ENCODE peak calls at places on chromosome 19, in four cellular contexts. N is IMR-90, O is GM12878, V is HepG2. I is an unnamed sample.

GRCh38 chr19:51359294-51359693 is 6.9 kb downstream of the ETFB start:
- DNase-seq in V (no peak), N (peak; percentile 95), O (no peak), I (peak; percentile 76)

GRCh38 chr19:43463381-43464088 is 1.9 kb downstream of the LYPD3 start:
- DNase-seq in O (peak; percentile 73), N (peak; percentile 79), V (peak; percentile 85), I (peak; percentile 98)

GRCh38 chr19:19661675-19662251 is 1.7 kb downstream of the ATP13A1 start:
- DNase-seq in O (peak; percentile 93), N (no peak), V (peak; percentile 66), I (no peak)

GRCh38 chr19:4445963-4446668 is 11.5 kb downstream of the UBXN6 start:
- DNase-seq in V (no peak), N (no peak), O (no peak), I (no peak)

GRCh38 chr19:3062165-3063105 is at the start of gene TLE5:
- DNase-seq in O (no peak), N (no peak), V (peak; percentile 43), I (no peak)

GRCh38 chr19:42284641-42285341 is 15.7 kb downstream of the CIC start:
- DNase-seq in O (no peak), V (no peak), N (no peak), I (no peak)

GRCh38 chr19:29546583-29547190 is 20.9 kb downstream of the VSTM2B start:
- DNase-seq in V (peak; percentile 51), O (no peak), N (no peak), I (no peak)

GRCh38 chr19:8452446-8453123 is 7.8 kb downstream of the HNRNPM start:
- DNase-seq in V (no peak), O (no peak), N (no peak), I (no peak)

GRCh38 chr19:42132030-42132628 is at the start of gene POU2F2:
- DNase-seq in N (no peak), O (peak; percentile 41), V (no peak), I (no peak)

GRCh38 chr19:19670070-19670551 is 1.5 kb downstream of the ZNF101 start:
- DNase-seq in N (no peak), V (no peak), O (no peak), I (no peak)

GRCh38 chr19:58380037-58380735 is 644 bp downstream of the ZNF837 start:
- DNase-seq in V (peak; percentile 83), N (no peak), O (no peak), I (no peak)

GRCh38 chr19:1929051-1929742 is 11.8 kb upstream of the CSNK1G2 start:
- DNase-seq in V (peak; percentile 65), N (peak; percentile 52), O (no peak), I (peak; percentile 67)

GRCh38 chr19:7326105-7326877 is 22.4 kb upstream of the ARHGEF18 start:
- DNase-seq in N (no peak), V (peak; percentile 56), O (no peak), I (no peak)

GRCh38 chr19:51366999-51367564 is 894 bp upstream of the ETFB start:
- DNase-seq in N (no peak), O (no peak), V (no peak), I (no peak)

GRCh38 chr19:29524912-29525870 is 603 bp upstream of the VSTM2B start:
- DNase-seq in O (no peak), V (no peak), N (no peak), I (no peak)

GRCh38 chr19:17109962-17110598 is 34.5 kb downstream of the MYO9B start:
- DNase-seq in N (no peak), O (peak; percentile 72), V (no peak), I (no peak)

GRCh38 chr19:14434543-14435319 is 1.6 kb downstream of the PKN1 start:
- DNase-seq in V (peak; percentile 72), N (peak; percentile 72), O (no peak), I (no peak)

GRCh38 chr19:19033176-19033425 is 216 bp downstream of the SUGP2 start:
- DNase-seq in N (no peak), O (no peak), V (no peak), I (no peak)

GRCh38 chr19:17553256-17553655 is 2.2 kb upstream of the COLGALT1 start:
- DNase-seq in O (no peak), V (no peak), N (peak; percentile 95), I (no peak)

GRCh38 chr19:51098366-51099069 is 9.7 kb downstream of the CTU1 start:
- DNase-seq in N (no peak), V (no peak), O (no peak), I (no peak)

GRCh38 chr19:56111601-56112312 is 9.3 kb downstream of the ZNF787 start:
- DNase-seq in O (no peak), N (no peak), V (peak; percentile 45), I (no peak)

GRCh38 chr19:41098762-41099161 is 10.5 kb downstream of the CYP2A13 start:
- DNase-seq in O (no peak), V (peak; percentile 7), N (no peak), I (no peak)

GRCh38 chr19:18460313-18460712 is 22.4 kb upstream of the ISYNA1 start:
- DNase-seq in O (no peak), V (no peak), N (peak; percentile 86), I (no peak)

GRCh38 chr19:41325947-41326706 is 16.2 kb downstream of the CCDC97 start:
- DNase-seq in V (peak; percentile 56), O (no peak), N (peak; percentile 80), I (no peak)

GRCh38 chr19:4441994-4442845 is 15.4 kb downstream of the UBXN6 start:
- DNase-seq in O (no peak), N (no peak), V (no peak), I (no peak)

GRCh38 chr19:295687-296370 is 4.6 kb upstream of the PLPP2 start:
- DNase-seq in V (no peak), O (no peak), N (no peak), I (no peak)

GRCh38 chr19:56350416-56351045 is 35.9 kb upstream of the ZSCAN5A start:
- DNase-seq in O (peak; percentile 11), V (peak; percentile 58), N (peak; percentile 41), I (peak; percentile 60)

GRCh38 chr19:3807131-3807480 is 20.9 kb upstream of the MATK start:
- DNase-seq in N (no peak), O (no peak), V (no peak), I (no peak)

GRCh38 chr19:10431943-10432735 is 11.8 kb downstream of the PDE4A start:
- DNase-seq in O (no peak), N (no peak), V (no peak), I (no peak)

GRCh38 chr19:46014534-46014933 is 8.3 kb downstream of the PGLYRP1 start:
- DNase-seq in N (no peak), V (no peak), O (no peak), I (no peak)

GRCh38 chr19:7869910-7870511 is 4.2 kb downstream of the PRR36 start:
- DNase-seq in O (no peak), N (peak; percentile 8), V (peak; percentile 87), I (no peak)

GRCh38 chr19:51441410-51442390 is 16.6 kb downstream of the SIGLEC8 start:
- DNase-seq in V (no peak), N (no peak), O (peak; percentile 91), I (no peak)

GRCh38 chr19:37829526-37829925 is 50.1 kb upstream of the ZNF573 start:
- DNase-seq in N (no peak), O (no peak), V (no peak), I (no peak)

GRCh38 chr19:1315470-1316166 is 29.9 kb downstream of the EFNA2 start:
- DNase-seq in O (no peak), N (peak; percentile 25), V (no peak), I (peak; percentile 52)

GRCh38 chr19:3125900-3126524 is 9.8 kb upstream of the GNA15 start:
- DNase-seq in O (no peak), N (no peak), V (peak; percentile 43), I (peak; percentile 40)

GRCh38 chr19:16022251-16022650 is 54.0 kb upstream of the TPM4 start:
- DNase-seq in V (no peak), O (no peak), N (no peak), I (no peak)

GRCh38 chr19:58305932-58306323 is 751 bp downstream of the ERVK3-1 start:
- DNase-seq in N (no peak), V (peak; percentile 21), O (no peak), I (no peak)

DNA sequence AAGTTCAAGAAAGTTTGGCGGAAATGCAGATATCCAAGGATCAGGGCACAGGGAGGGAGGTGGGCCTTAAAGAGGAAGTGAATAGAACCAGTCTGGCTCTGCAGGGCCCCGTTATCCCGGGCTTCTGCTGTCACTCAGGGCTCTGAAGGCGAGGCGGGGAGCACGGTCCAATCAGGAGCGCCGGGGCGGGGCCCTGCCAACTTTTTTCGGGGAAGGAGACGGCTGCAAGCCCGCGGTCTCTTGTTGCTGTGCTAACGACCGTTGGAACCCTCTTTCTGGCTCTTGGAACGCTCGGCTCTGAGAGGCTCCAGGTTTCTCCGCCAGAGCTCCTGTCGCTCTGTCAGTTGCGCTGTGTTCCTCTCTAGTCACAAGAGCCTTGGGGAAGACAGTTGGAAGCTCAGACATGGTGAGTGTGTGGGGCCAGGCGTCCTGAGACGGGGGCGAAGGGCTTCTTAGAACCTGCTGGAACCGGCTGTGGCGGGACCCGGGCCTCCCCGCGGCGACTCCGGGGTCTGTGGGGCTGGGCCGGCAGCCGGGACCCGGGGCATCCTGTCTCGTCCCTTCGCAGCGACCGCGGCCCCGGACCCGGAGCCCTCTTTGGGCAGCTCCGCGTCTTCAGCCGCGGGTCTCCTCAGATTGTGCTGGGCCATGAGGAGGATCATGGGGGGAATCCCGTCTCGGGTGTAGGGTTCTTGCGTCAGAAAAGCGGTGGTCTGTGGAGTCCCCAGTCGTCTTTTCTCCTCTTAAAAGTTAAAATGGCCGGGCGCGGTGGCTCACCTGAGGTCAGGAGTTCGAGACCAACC is 27.7 kb downstream of the ZNF844 start:
- DNase-seq in V (peak; percentile 72), O (peak; percentile 16), N (peak; percentile 86), I (no peak)
- TF ChIP-seq RAD21 in V (no peak), O (no peak), N (no peak), I (no peak)

GRCh38 chr19:39473443-39473960 is 7.1 kb upstream of the TIMM50 start:
- DNase-seq in O (no peak), N (no peak), V (no peak), I (no peak)

GRCh38 chr19:39475748-39476147 is 4.9 kb upstream of the TIMM50 start:
- DNase-seq in N (no peak), V (no peak), O (no peak), I (no peak)

GRCh38 chr19:39472746-39473442 is 7.7 kb upstream of the TIMM50 start:
- DNase-seq in N (no peak), O (no peak), V (no peak), I (no peak)

GRCh38 chr19:39471756-39472536 is 8.7 kb upstream of the TIMM50 start:
- DNase-seq in V (no peak), N (no peak), O (no peak), I (no peak)

GRCh38 chr19:39474139-39474620 is 6.5 kb upstream of the TIMM50 start:
- DNase-seq in V (peak; percentile 30), N (peak; percentile 22), O (no peak), I (peak; percentile 64)
- TF ChIP-seq USF2 in V (no peak), N (no peak), O (no peak), I (no peak)

GRCh38 chr19:27672309-27673047 is 1540.5 kb downstream of the UQCRFS1 start:
- DNase-seq in O (no peak), V (no peak), N (no peak), I (no peak)
- TF ChIP-seq BHLHE40 in O (no peak), V (no peak), N (no peak), I (no peak)

GRCh38 chr19:5680083-5680436 is 256 bp downstream of the MICOS13 start:
- DNase-seq in N (peak; percentile 21), V (no peak), O (no peak), I (no peak)

GRCh38 chr19:5678071-5678682 is 2.1 kb downstream of the MICOS13 start:
- DNase-seq in V (no peak), O (no peak), N (no peak), I (no peak)

GRCh38 chr19:5680437-5681368 is at the start of the genes HSD11B1L and MICOS13:
- DNase-seq in N (peak; percentile 98), O (peak; percentile 95), V (peak; percentile 97), I (peak; percentile 87)

GRCh38 chr19:5677597-5677996 is 2.7 kb downstream of the MICOS13 start:
- DNase-seq in N (no peak), O (no peak), V (no peak), I (no peak)

GRCh38 chr19:5679289-5680082 is 830 bp downstream of the MICOS13 start:
- DNase-seq in O (no peak), V (no peak), N (no peak), I (no peak)
- TF ChIP-seq RAD21 in O (no peak), V (no peak), N (no peak), I (no peak)

I was measured in A549.